ENCODE peak calls at places on chromosomes 13 and 19, in ten cellular contexts. F, A, J, O, H, X, L, I, K and G are unnamed samples.

GRCh38 chr13:112072531-112073244 is 5.7 kb downstream of the SOX1 start:
- DNase-seq in F (no peak), A (peak), J (no peak), O (no peak), H (no peak), X (no peak), L (peak), I (no peak), K (no peak), G (no peak)

GRCh38 chr13:76944457-76944856 is 3.9 kb upstream of the ACOD1 start:
- DNase-seq in F (no peak), A (no peak), J (peak), O (no peak), H (peak), X (no peak), L (no peak), I (no peak), K (no peak), G (no peak)

GRCh38 chr13:111114362-111115050 is 604 bp upstream of the ARHGEF7 start:
- DNase-seq in F (no peak), A (no peak), J (no peak), O (no peak), H (peak), X (peak), L (peak), I (no peak), K (no peak), G (no peak)

GRCh38 chr19:47111081-47111589 is 2.4 kb downstream of the ZC3H4 start:
- DNase-seq in F (no peak), A (no peak), J (no peak), O (no peak), H (peak), X (no peak), L (peak), I (no peak), K (no peak), G (no peak)

GRCh38 chr13:113845723-113846638 is 17.9 kb downstream of the GAS6 start:
- DNase-seq in F (no peak), A (no peak), J (no peak), O (no peak), H (no peak), X (no peak), L (no peak), I (no peak), K (no peak), G (no peak)

GRCh38 chr19:55111238-55111831 is 6.1 kb downstream of the PPP1R12C start:
- DNase-seq in F (no peak), A (no peak), J (no peak), O (no peak), H (no peak), X (no peak), L (no peak), I (no peak), K (no peak), G (no peak)

GRCh38 chr13:106083620-106084350 is 451.7 kb downstream of the EFNB2 start:
- DNase-seq in F (peak), A (no peak), J (peak), O (no peak), H (peak), X (no peak), L (peak), I (no peak), K (no peak), G (peak)

GRCh38 chr13:52454459-52454824 is 836 bp upstream of the CKAP2 start:
- DNase-seq in F (no peak), A (no peak), J (no peak), O (no peak), H (peak), X (no peak), L (no peak), I (no peak), K (peak), G (no peak)

GRCh38 chr13:50990050-50990449 is 80.5 kb downstream of the RNASEH2B start:
- DNase-seq in F (no peak), A (no peak), J (no peak), O (no peak), H (no peak), X (no peak), L (no peak), I (no peak), K (no peak), G (no peak)

GRCh38 chr19:52896431-52897148 is 845 bp downstream of the ZNF320 start:
- DNase-seq in F (peak), A (no peak), J (no peak), O (no peak), H (peak), X (no peak), L (peak), I (no peak), K (peak), G (no peak)

GRCh38 chr19:10230155-10230903 is 802 bp downstream of the S1PR2 start:
- DNase-seq in F (no peak), A (no peak), J (no peak), O (no peak), H (peak), X (peak), L (peak), I (no peak), K (peak), G (no peak)

GRCh38 chr19:52991021-52991420 is 22.7 kb upstream of the ERVV-1 start:
- DNase-seq in F (no peak), A (no peak), J (no peak), O (no peak), H (peak), X (no peak), L (no peak), I (no peak), K (no peak), G (no peak)

GRCh38 chr13:40506592-40507446 is 159.6 kb downstream of the FOXO1 start:
- DNase-seq in F (no peak), A (no peak), J (no peak), O (no peak), H (no peak), X (no peak), L (no peak), I (no peak), K (no peak), G (no peak)

GRCh38 chr19:18972301-18972831 is 31.3 kb upstream of the HOMER3 start:
- DNase-seq in F (no peak), A (no peak), J (peak), O (no peak), H (peak), X (no peak), L (no peak), I (no peak), K (no peak), G (no peak)

GRCh38 chr13:42039457-42039945 is 8.9 kb upstream of the DGKH start:
- DNase-seq in F (no peak), A (no peak), J (no peak), O (no peak), H (peak), X (no peak), L (peak), I (no peak), K (no peak), G (no peak)

GRCh38 chr13:110642291-110642981 is 27.1 kb downstream of the NAXD start:
- DNase-seq in F (no peak), A (no peak), J (no peak), O (no peak), H (no peak), X (no peak), L (no peak), I (no peak), K (no peak), G (no peak)

GRCh38 chr13:92842145-92842544 is 384.5 kb upstream of the GPC6 start:
- DNase-seq in F (peak), A (no peak), J (no peak), O (peak), H (peak), X (no peak), L (no peak), I (no peak), K (no peak), G (no peak)

GRCh38 chr13:113862766-113863510 is 938 bp downstream of the GAS6 start:
- DNase-seq in F (no peak), A (no peak), J (no peak), O (no peak), H (peak), X (no peak), L (peak), I (no peak), K (no peak), G (no peak)

GRCh38 chr13:101570410-101570809 is 117.9 kb downstream of the ITGBL1 start:
- DNase-seq in F (no peak), A (no peak), J (no peak), O (no peak), H (peak), X (no peak), L (no peak), I (no peak), K (no peak), G (no peak)

GRCh38 chr13:93118081-93118615 is 108.5 kb upstream of the GPC6 start:
- DNase-seq in F (no peak), A (no peak), J (no peak), O (no peak), H (no peak), X (no peak), L (no peak), I (no peak), K (no peak), G (no peak)

GRCh38 chr13:29411493-29411892 is 184.0 kb downstream of the SLC7A1 start:
- DNase-seq in F (no peak), A (no peak), J (no peak), O (peak), H (peak), X (no peak), L (no peak), I (no peak), K (no peak), G (no peak)